ENCODE peak calls at places on chromosomes 1 and 21, in four cellular contexts. H is spleen, G is endothelial cell of umbilical vein, A is testis. C is an unnamed sample.

GRCh38 chr1:207897188-207897587 is 13.7 kb downstream of the CD34 start:
- DNase-seq in G (peak; percentile 57), A (no peak), H (no peak), C (no peak)

GRCh38 chr1:9061252-9061948 is 8.0 kb downstream of the SLC2A5 start:
- DNase-seq in A (no peak), G (no peak), H (peak; percentile 50), C (no peak)

GRCh38 chr1:118984086-118984989 is 3.8 kb downstream of the TBX15 start:
- DNase-seq in A (no peak), G (peak; percentile 24), H (no peak), C (peak; percentile 23)

GRCh38 chr1:208203127-208203847 is 40.9 kb downstream of the PLXNA2 start:
- DNase-seq in A (peak; percentile 26), G (peak; percentile 96), H (no peak), C (no peak)

GRCh38 chr1:168179411-168180147 is 817 bp downstream of the TIPRL start:
- DNase-seq in H (no peak), G (no peak), A (peak; percentile 26), C (no peak)

GRCh38 chr1:61079898-61080336 is 2.4 kb upstream of the NFIA start:
- DNase-seq in G (peak; percentile 82), H (peak; percentile 80), A (peak; percentile 90), C (peak; percentile 92)

GRCh38 chr21:29748391-29749167 is 191.2 kb downstream of the GRIK1 start:
- DNase-seq in A (no peak), H (no peak), G (no peak), C (no peak)

GRCh38 chr1:30786264-30786991 is 28.9 kb upstream of the LAPTM5 start:
- DNase-seq in A (no peak), G (no peak), H (peak; percentile 73), C (no peak)

GRCh38 chr1:152344463-152344862 is 15.3 kb downstream of the FLG2 start:
- DNase-seq in A (no peak), H (no peak), G (no peak), C (no peak)

GRCh38 chr1:183233113-183233512 is 47.0 kb downstream of the LAMC2 start:
- DNase-seq in H (no peak), G (no peak), A (no peak), C (no peak)

GRCh38 chr1:70410604-70411359 is at the start of gene CTH:
- DNase-seq in A (peak; percentile 98), G (peak; percentile 98), H (peak; percentile 97), C (peak; percentile 97)

GRCh38 chr1:16615253-16616252 is 2.2 kb upstream of the NBPF1 start:
- DNase-seq in G (no peak), A (no peak), H (peak; percentile 75), C (peak; percentile 24)

GRCh38 chr1:182304218-182305016 is 87.2 kb downstream of the GLUL start:
- DNase-seq in H (no peak), A (no peak), G (no peak), C (no peak)

GRCh38 chr1:12169442-12170135 is 2.8 kb downstream of the TNFRSF1B start:
- DNase-seq in H (no peak), G (no peak), A (no peak), C (no peak)

GRCh38 chr1:53439337-53440207 is 19.6 kb upstream of the DMRTB1 start:
- DNase-seq in H (peak; percentile 69), A (peak; percentile 33), G (no peak), C (no peak)
- H3K9me3 ChIP-seq in H (no peaks in the 10 kb centered on the region), A (no peaks in the 10 kb centered on the region), G (no peaks in the 10 kb centered on the region), C (no peaks in the 10 kb centered on the region)

GRCh38 chr21:41769106-41769505 is 2.3 kb upstream of the RIPK4 start:
- DNase-seq in G (no peak), H (no peak), A (no peak), C (no peak)

GRCh38 chr21:41769933-41770332 is 3.1 kb upstream of the RIPK4 start:
- DNase-seq in A (no peak), H (no peak), G (no peak), C (no peak)

GRCh38 chr21:41767606-41768370 is 936 bp upstream of the RIPK4 start:
- DNase-seq in A (no peak), H (no peak), G (no peak), C (no peak)

GRCh38 chr21:41769521-41769920 is 2.7 kb upstream of the RIPK4 start:
- DNase-seq in G (no peak), H (no peak), A (no peak), C (no peak)

GRCh38 chr21:41768371-41769042 is 1.7 kb upstream of the RIPK4 start:
- DNase-seq in H (no peak), G (peak; percentile 26), A (no peak), C (no peak)
- TF ChIP-seq POLR2A in H (no peak), G (no peak), A (no peak), C (no peak)

DNA sequence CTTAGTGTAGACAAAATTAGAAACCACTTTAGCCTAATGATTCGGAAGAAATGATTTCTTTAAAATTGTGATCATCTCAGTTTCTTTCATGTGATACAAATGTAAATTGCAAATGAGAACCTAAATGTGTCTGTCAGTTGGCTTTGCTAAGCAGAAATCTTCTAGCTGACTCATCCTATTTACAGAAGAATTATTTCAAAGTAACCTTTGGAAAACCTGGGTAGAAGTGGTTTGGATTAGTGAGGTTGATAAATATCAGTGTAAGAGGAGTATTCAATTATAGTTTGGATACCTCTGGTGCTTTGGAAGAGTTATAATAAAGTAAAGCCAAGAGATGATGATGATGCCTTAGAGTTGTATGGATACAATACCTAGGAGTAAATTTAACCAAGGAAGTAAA is 37.4 kb downstream of the CC2D1B start:
- DNase-seq in G (no peak), H (no peak), A (no peak), C (no peak)
- H3K4me3 ChIP-seq in G (no peak overlapping the region), H (no peak overlapping the region), A (no peak overlapping the region), C (no peak overlapping the region)

GRCh38 chr1:87039096-87039495 is 124.7 kb downstream of the HS2ST1 start:
- DNase-seq in A (no peak), G (no peak), H (no peak), C (no peak)
- H3K9me3 ChIP-seq in A (no peaks in the 10 kb centered on the region), G (no peaks in the 10 kb centered on the region), H (no peaks in the 10 kb centered on the region), C (no peaks in the 10 kb centered on the region)

GRCh38 chr1:115545791-115546733 is 95.7 kb upstream of the VANGL1 start:
- DNase-seq in A (peak; percentile 46), G (peak; percentile 56), H (no peak), C (peak; percentile 27)

GRCh38 chr1:115546846-115547245 is 94.9 kb upstream of the VANGL1 start:
- DNase-seq in G (no peak), A (no peak), H (no peak), C (no peak)

GRCh38 chr1:115544131-115544530 is 97.6 kb upstream of the VANGL1 start:
- DNase-seq in H (no peak), A (no peak), G (no peak), C (no peak)

GRCh38 chr1:115545096-115545720 is 96.6 kb upstream of the VANGL1 start:
- DNase-seq in G (no peak), H (no peak), A (no peak), C (no peak)

DNA sequence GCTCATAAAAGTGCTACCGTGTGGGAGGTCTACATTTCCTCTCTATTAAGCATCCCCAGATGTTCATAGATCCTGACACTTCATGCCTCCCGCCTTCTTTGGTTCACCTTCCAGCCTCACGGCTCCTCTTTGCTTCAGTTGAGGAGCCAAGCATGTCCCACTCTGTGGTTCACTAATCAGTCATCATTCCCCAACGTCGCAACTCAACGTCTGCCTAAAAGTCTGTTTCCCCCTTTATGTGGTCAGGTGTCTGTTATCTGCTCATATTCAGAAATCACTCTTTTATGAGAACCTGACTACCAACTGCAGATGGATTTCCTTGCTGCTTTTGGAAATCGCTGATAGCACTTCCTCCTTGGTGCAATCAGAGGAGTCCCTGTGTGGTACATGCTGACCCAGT is 94.1 kb upstream of the VANGL1 start:
- DNase-seq in A (no peak), H (no peak), G (no peak), C (no peak)
- TF ChIP-seq POLR2A in A (no peak), H (no peak), G (no peak), C (no peak)

DNA sequence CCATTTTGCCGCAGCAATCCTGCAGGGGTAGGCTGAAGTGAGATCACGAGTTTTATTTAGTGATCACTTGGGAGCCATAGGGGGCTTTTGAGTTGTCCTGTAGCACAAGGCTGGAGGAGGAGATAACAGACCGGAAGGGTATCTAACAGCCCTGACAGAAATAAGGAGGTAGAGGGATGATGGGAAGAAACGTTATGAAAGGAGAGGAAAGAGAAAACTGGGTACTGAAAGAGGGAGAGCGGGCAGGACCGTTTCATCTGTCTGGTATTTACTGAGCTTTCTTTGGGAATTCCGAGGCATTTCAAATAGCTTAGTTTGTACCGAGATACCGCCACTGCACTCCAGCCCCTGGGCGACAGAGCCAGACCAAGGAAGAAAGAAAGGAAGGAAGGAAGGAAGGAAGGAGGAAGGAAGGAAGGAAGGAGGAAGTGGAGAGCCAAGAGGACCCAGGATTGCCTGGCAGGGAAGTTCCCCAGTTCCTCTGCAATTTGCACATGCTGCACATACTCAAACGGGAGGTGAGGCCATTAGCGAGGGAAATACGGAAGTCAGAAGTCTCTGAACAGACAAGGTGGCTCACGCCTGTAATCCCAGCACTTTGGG is 859 bp upstream of the FUCA1 start:
- DNase-seq in H (no peak), A (no peak), G (no peak), C (no peak)
- H3K4me3 ChIP-seq in H (peak overlapping the region; percentile 69), A (peak overlapping the region; percentile 96), G (peak overlapping the region; percentile 52), C (no peak overlapping the region)

DNA sequence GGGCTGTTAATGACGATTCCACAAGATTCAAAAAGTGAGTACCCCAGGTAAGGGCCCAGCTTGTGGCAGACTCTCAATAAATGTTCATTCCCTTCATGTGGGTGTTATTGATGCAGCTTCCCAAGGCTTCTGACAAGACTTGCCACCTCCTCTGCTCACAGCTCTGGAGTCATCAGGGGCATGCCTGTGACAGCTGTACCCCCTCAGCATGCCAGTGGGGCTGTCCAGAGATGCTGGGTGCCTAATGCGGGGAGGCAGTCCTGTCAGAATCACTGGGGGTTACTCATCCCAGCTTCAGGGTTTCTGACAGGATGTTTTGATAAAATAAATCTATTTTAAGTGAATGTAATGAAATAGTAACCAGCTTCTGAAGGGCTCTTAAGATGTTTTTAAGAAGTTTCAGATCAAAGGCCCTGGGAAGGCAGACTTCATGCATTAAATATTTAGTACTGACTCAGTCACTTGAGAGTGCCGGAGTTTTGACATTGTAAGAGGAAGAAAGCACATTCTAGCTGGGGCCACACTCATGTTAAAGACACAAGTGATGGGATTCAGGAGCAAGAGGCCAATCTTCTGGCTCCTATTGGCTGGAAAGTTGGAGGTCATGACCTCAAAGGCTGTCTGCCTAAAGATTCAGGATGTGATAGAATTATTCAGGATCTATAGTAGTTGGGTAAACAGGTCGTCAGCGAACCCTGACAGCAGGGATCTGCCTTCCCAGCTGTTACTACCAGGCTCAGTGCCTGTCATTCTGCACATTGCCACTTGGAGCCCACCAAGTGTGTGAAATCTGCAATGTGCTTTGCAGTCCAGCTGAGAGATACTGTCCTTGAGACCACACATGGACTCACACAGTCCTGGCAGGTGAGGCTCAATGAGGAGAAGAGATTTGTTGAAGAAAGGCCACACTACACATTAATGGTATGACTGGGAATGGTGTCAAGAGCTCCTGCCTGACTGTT is 239.6 kb upstream of the BEND5 start:
- DNase-seq in G (no peak), H (no peak), A (no peak), C (no peak)
- H3K9me3 ChIP-seq in G (no peaks in the 10 kb centered on the region), H (no peaks in the 10 kb centered on the region), A (no peaks in the 10 kb centered on the region), C (no peaks in the 10 kb centered on the region)